ENCODE peak calls at places on chromosomes 1 and 21, in six cellular contexts. N is choroid plexus epithelial cell, V is fibroblast of the aortic adventitia, G is fibroblast of lung, Y is A549, D is RWPE2. K is an unnamed sample.

GRCh38 chr1:85090225-85090624 is 41.9 kb upstream of the MCOLN3 start:
- DNase-seq in Y (no peak), G (no peak), N (no peak), D (no peak), V (no peak), K (no peak)

GRCh38 chr1:85607126-85607912 is 26.8 kb downstream of the CCN1 start:
- DNase-seq in G (peak), D (peak), Y (peak), V (peak), N (peak), K (no peak)

GRCh38 chr1:117396636-117397035 is 29.4 kb downstream of the MAN1A2 start:
- DNase-seq in N (no peak), D (no peak), V (no peak), G (no peak), Y (no peak), K (no peak)

GRCh38 chr1:111503585-111504060 is at the start of the genes ADORA3 and TMIGD3:
- DNase-seq in Y (no peak), D (no peak), V (no peak), G (no peak), N (no peak), K (no peak)

GRCh38 chr1:206658264-206658980 is 23.1 kb downstream of the DYRK3 start:
- DNase-seq in G (no peak), Y (peak), N (peak), V (no peak), D (no peak), K (no peak)

GRCh38 chr1:195656780-195657179 is 951.5 kb downstream of the KCNT2 start:
- DNase-seq in N (no peak), Y (no peak), G (no peak), V (no peak), D (no peak), K (no peak)

GRCh38 chr1:201716742-201717135 is 112.2 kb upstream of the IPO9 start:
- DNase-seq in N (no peak), G (no peak), Y (no peak), D (no peak), V (no peak), K (no peak)

GRCh38 chr21:16198546-16198945 is 468.8 kb downstream of the USP25 start:
- DNase-seq in N (no peak), G (peak), V (no peak), Y (no peak), D (no peak), K (no peak)

GRCh38 chr21:45871616-45872236 is 109.8 kb upstream of the COL6A1 start:
- DNase-seq in G (no peak), Y (no peak), V (no peak), N (no peak), D (peak), K (no peak)

GRCh38 chr1:117537291-117537920 is 68.4 kb upstream of the TENT5C start:
- DNase-seq in Y (no peak), V (no peak), D (no peak), N (no peak), G (no peak), K (no peak)

GRCh38 chr1:153985341-153985912 is 712 bp downstream of the RAB13 start:
- DNase-seq in D (no peak), V (peak), Y (no peak), G (peak), N (peak), K (no peak)

GRCh38 chr1:208176654-208177053 is 67.5 kb downstream of the PLXNA2 start:
- DNase-seq in Y (no peak), G (no peak), V (no peak), N (no peak), D (no peak), K (no peak)

GRCh38 chr1:58983159-58983558 is 199.3 kb upstream of the JUN start:
- DNase-seq in Y (no peak), N (no peak), G (no peak), V (peak), D (no peak), K (no peak)

GRCh38 chr1:85282424-85282823 is 6.0 kb upstream of the BCL10 start:
- DNase-seq in N (no peak), D (no peak), Y (peak), G (no peak), V (no peak), K (no peak)

GRCh38 chr1:210374600-210374953 is 45.9 kb downstream of the HHAT start:
- DNase-seq in G (no peak), N (no peak), Y (no peak), V (no peak), D (no peak), K (no peak)

GRCh38 chr1:226532553-226532952 is 16.0 kb upstream of the STUM start:
- DNase-seq in V (no peak), D (no peak), N (no peak), G (no peak), Y (no peak), K (no peak)

GRCh38 chr1:232627645-232628334 is 2.1 kb downstream of the SIPA1L2 start:
- DNase-seq in D (no peak), V (peak), G (peak), N (peak), Y (peak), K (peak)

GRCh38 chr1:160997323-160998038 is 23.5 kb downstream of the F11R start:
- DNase-seq in V (peak), N (peak), G (peak), D (no peak), Y (peak), K (no peak)

GRCh38 chr1:156841289-156841855 is 17.5 kb downstream of the INSRR start:
- DNase-seq in Y (no peak), N (no peak), G (no peak), D (no peak), V (no peak), K (no peak)

GRCh38 chr1:171740987-171741871 is 636 bp downstream of the VAMP4 start:
- DNase-seq in D (no peak), G (peak), V (peak), N (peak), Y (peak), K (peak)

GRCh38 chr1:47616906-47617305 is 179.1 kb downstream of the FOXD2 start:
- DNase-seq in N (no peak), G (no peak), Y (no peak), V (no peak), D (no peak), K (no peak)

DNA sequence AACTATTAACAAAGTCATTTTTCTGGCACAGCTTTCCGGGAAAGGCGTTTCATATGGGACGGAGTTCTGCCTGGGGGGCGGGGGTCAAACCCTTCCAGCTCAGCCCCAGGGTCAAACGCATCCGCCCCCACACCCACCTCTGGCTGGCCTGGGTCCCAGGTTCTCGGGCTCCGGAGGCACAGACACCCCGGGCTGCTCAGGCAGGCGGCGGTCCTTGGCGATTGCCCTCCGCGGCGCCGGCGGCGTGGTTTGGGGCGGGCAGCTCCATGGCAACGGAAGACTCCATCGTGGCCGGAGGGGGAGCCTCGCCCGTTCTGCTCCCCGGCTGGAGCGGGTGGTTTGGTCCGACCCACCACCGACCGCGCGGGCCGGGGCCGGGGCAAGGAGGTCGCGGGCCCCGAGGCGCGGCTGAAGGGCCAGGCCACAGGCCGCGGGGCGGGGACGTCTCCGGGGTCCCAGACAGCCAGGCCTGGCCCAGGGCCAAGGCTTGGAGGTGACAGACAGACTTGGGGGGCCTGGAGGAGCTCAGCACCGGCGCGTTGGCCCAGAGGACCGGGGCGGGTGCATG is at the start of gene CFAP74:
- DNase-seq in D (peak), G (peak), Y (no peak), V (peak), N (peak), K (no peak)
- H3K4me3 ChIP-seq in D (peak), G (no peak), Y (no peak), V (no peak), N (peak), K (no peak)

GRCh38 chr1:68046885-68047658 is 3.4 kb downstream of the DIRAS3 start:
- DNase-seq in D (no peak), V (no peak), Y (no peak), N (peak), G (no peak), K (no peak)

GRCh38 chr1:68049941-68050878 is at the start of gene DIRAS3:
- DNase-seq in N (peak), V (peak), D (no peak), G (peak), Y (peak), K (no peak)

GRCh38 chr1:68046423-68046822 is 4.0 kb downstream of the DIRAS3 start:
- DNase-seq in D (no peak), Y (no peak), N (no peak), G (no peak), V (no peak), K (no peak)

GRCh38 chr1:68047659-68048026 is 2.8 kb downstream of the DIRAS3 start:
- DNase-seq in D (no peak), N (no peak), G (no peak), V (no peak), Y (no peak), K (no peak)

GRCh38 chr1:68051475-68051874 is 1.0 kb upstream of the DIRAS3 start:
- DNase-seq in V (peak), D (no peak), G (peak), Y (no peak), N (peak), K (no peak)
- TF ChIP-seq CTCF in V (peak), D (peak), G (peak), Y (no peak), N (peak), K (no peak)

DNA sequence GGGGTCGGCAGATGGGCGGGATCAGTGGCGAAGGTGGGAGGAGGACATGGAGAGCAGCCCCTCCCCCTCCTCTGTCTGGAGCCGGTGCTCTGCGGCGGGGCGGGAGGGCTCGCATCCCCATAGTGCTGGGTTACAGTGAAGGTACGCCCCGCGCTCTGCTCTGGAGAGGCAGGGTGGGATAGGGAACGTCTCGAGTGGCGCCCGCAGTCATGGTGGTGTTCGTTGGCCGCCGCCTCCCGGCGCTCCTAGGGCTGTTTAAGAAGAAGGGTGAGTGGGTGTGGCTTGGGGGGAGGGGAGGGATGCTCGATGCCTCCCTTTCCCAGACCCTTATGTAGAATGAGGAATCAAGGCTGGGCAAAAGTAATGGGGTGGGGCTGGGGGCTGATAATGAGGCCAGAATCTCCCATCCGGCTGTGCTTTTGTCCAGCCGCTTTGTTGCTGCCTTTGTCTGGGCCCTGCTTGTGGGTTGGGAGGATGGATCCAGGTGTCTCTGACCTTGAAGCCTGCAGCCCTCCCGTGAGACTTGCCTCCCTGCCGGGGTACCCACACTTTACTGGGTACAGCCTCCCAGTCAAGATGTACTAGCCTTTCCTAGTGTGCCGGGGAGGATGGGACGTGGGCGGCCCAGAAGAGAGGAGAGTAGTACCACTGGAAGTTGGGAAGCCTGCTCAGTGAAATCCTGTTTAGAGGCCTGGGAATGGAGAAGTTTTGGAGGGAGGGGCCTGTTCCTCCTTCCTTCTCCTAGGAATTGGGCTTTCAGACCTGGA is 51.4 kb downstream of the YARS1 start:
- DNase-seq in V (no peak), G (no peak), D (no peak), N (no peak), Y (no peak), K (no peak)
- H3K4me3 ChIP-seq in V (no peak), G (no peak), D (no peak), N (no peak), Y (no peak), K (no peak)

GRCh38 chr21:33647560-33647959 is 5.3 kb downstream of the ITSN1 start:
- DNase-seq in N (no peak), D (no peak), V (no peak), Y (no peak), G (no peak), K (no peak)

GRCh38 chr21:33650929-33651505 is 8.7 kb downstream of the ITSN1 start:
- DNase-seq in N (peak), Y (no peak), D (no peak), V (no peak), G (peak), K (no peak)

GRCh38 chr21:33648555-33648954 is 6.3 kb downstream of the ITSN1 start:
- DNase-seq in G (no peak), D (no peak), Y (no peak), V (no peak), N (no peak), K (no peak)

GRCh38 chr21:33651965-33652680 is 9.8 kb downstream of the ITSN1 start:
- DNase-seq in D (no peak), V (no peak), G (no peak), N (no peak), Y (no peak), K (no peak)

GRCh38 chr21:33650230-33650629 is 7.9 kb downstream of the ITSN1 start:
- DNase-seq in D (no peak), G (no peak), V (no peak), N (no peak), Y (no peak), K (no peak)
- TF ChIP-seq CTCF in D (no peak), G (no peak), V (no peak), N (no peak), Y (no peak), K (no peak)

GRCh38 chr1:15678578-15678977 is 5.5 kb upstream of the PLEKHM2 start:
- DNase-seq in V (peak), D (peak), N (peak), G (peak), Y (no peak), K (no peak)

GRCh38 chr1:15680614-15681345 is 3.3 kb upstream of the PLEKHM2 start:
- DNase-seq in N (peak), D (no peak), Y (peak), G (peak), V (peak), K (no peak)

GRCh38 chr1:15682886-15683410 is 1.2 kb upstream of the PLEKHM2 start:
- DNase-seq in Y (no peak), G (no peak), N (no peak), V (no peak), D (no peak), K (no peak)

GRCh38 chr1:15681346-15682290 is 2.5 kb upstream of the PLEKHM2 start:
- DNase-seq in Y (no peak), G (no peak), N (no peak), D (no peak), V (no peak), K (no peak)

DNA sequence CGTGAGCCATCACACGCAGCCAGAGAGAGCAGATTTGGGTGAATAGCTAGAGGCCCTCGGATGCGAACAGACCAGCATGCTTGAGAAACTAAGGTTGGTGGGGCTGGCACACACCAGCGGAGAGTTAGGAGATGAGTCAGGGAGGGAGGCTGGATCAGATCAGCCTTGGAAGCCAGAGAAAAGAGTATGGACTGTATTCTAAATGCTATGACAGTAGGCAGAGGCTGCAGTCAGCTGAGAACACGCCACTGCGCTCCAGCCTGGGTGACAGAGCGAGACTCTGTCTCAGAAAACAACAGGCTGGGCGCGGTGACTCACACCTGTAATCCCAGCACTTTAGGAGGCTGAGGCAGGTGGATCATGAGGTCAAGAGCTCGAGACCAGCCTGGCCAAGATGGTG is 4.0 kb upstream of the PLEKHM2 start:
- DNase-seq in D (peak), G (peak), N (peak), Y (no peak), V (peak), K (no peak)
- H3K4me3 ChIP-seq in D (no peak), G (no peak), N (no peak), Y (no peak), V (no peak), K (no peak)

GRCh38 chr1:163321311-163322305 is at the start of gene NUF2:
- DNase-seq in N (peak), Y (peak), D (peak), G (peak), V (peak), K (peak)
- TF ChIP-seq CTCF in N (no peak), Y (no peak), D (no peak), G (no peak), V (no peak), K (no peak)

GRCh38 chr1:223842784-223843183 is 3.0 kb downstream of the TP53BP2 start:
- DNase-seq in G (no peak), V (no peak), D (no peak), N (no peak), Y (no peak), K (no peak)
- H3K4me3 ChIP-seq in G (peak), V (no peak), D (no peak), N (no peak), Y (no peak), K (no peak)

DNA sequence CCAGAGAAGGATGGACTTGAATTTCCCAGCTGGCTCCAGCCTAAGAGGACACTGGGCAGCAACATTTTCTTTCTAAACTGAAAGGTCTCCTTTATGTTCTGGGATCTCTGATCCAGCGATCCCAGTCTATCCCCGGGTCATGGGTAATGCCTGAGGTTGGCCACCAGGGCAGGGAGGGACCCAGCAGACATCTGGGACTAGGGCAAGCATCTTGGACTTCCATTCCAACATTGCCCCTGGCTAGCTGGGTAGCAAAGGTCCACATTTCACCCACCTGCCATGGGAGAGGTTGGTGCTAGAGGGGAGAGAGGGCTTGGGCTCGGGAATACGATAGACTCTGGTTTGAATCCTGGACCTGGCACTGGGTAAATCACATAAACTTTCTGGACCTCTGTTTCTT is 84.6 kb downstream of the LRRN2 start:
- DNase-seq in V (no peak), Y (peak), N (no peak), G (no peak), D (no peak), K (no peak)
- TF ChIP-seq CTCF in V (peak), Y (no peak), N (no peak), G (no peak), D (no peak), K (no peak)